ENCODE peak calls at places on chromosomes 3 and 15, in four cellular contexts. One of them, this sample, is unnamed. For H3K4me1, the result is how much of the 10 kb centered on the place peaks cover.

GRCh38 chr15:72227192-72227586 is 3.8 kb downstream of the PKM start:
- DNase-seq in OCI-LY7: peak
- DNase-seq in fibroblast of lung: peak
- DNase-seq in adrenal gland: peak
- DNase-seq in this sample: no peak

GRCh38 chr3:153051427-153052095 is 110.5 kb upstream of the RAP2B start:
- DNase-seq in OCI-LY7: no peak
- DNase-seq in fibroblast of lung: peak
- DNase-seq in adrenal gland: no peak
- DNase-seq in this sample: no peak

GRCh38 chr3:50585919-50586762 is 16.8 kb downstream of the HEMK1 start:
- DNase-seq in OCI-LY7: no peak
- DNase-seq in fibroblast of lung: no peak
- DNase-seq in adrenal gland: no peak
- DNase-seq in this sample: no peak

GRCh38 chr15:42033214-42033873 is 12.5 kb upstream of the PLA2G4E start:
- DNase-seq in OCI-LY7: no peak
- DNase-seq in fibroblast of lung: no peak
- DNase-seq in adrenal gland: no peak
- DNase-seq in this sample: no peak

GRCh38 chr3:9807981-9808344 is 2.1 kb upstream of the TTLL3 start:
- DNase-seq in OCI-LY7: no peak
- DNase-seq in fibroblast of lung: no peak
- DNase-seq in adrenal gland: no peak
- DNase-seq in this sample: no peak

GRCh38 chr3:76293856-76294255 is 508.5 kb upstream of the ZNF717 start:
- DNase-seq in OCI-LY7: no peak
- DNase-seq in fibroblast of lung: no peak
- DNase-seq in adrenal gland: no peak
- DNase-seq in this sample: peak

GRCh38 chr3:188446791-188447190 is 292.8 kb downstream of the LPP start:
- DNase-seq in OCI-LY7: peak
- DNase-seq in fibroblast of lung: no peak
- DNase-seq in adrenal gland: no peak
- DNase-seq in this sample: no peak

GRCh38 chr15:78051622-78052405 is 25.7 kb downstream of the TBC1D2B start:
- DNase-seq in OCI-LY7: peak
- DNase-seq in fibroblast of lung: no peak
- DNase-seq in adrenal gland: peak
- DNase-seq in this sample: no peak

GRCh38 chr15:69781411-69782125 is 316.1 kb downstream of the TLE3 start:
- DNase-seq in OCI-LY7: no peak
- DNase-seq in fibroblast of lung: no peak
- DNase-seq in adrenal gland: no peak
- DNase-seq in this sample: no peak

GRCh38 chr3:40458473-40458872 is 1.3 kb downstream of the RPL14 start:
- DNase-seq in OCI-LY7: no peak
- DNase-seq in fibroblast of lung: no peak
- DNase-seq in adrenal gland: no peak
- DNase-seq in this sample: no peak

GRCh38 chr15:83322061-83322460 is 37.6 kb upstream of the BNC1 start:
- DNase-seq in OCI-LY7: no peak
- DNase-seq in fibroblast of lung: peak
- DNase-seq in adrenal gland: no peak
- DNase-seq in this sample: no peak

GRCh38 chr15:43777293-43777819 is 590 bp upstream of the ELL3 start:
- DNase-seq in OCI-LY7: peak
- DNase-seq in fibroblast of lung: peak
- DNase-seq in adrenal gland: peak
- DNase-seq in this sample: peak

GRCh38 chr15:41777421-41777973 is 3.2 kb downstream of the MAPKBP1 start:
- DNase-seq in OCI-LY7: no peak
- DNase-seq in fibroblast of lung: no peak
- DNase-seq in adrenal gland: no peak
- DNase-seq in this sample: no peak

GRCh38 chr3:113219605-113220300 is 8.4 kb downstream of the BOC start:
- DNase-seq in OCI-LY7: no peak
- DNase-seq in fibroblast of lung: no peak
- DNase-seq in adrenal gland: no peak
- DNase-seq in this sample: no peak

GRCh38 chr3:138944136-138944658 is 2.7 kb downstream of the FOXL2 start:
- DNase-seq in OCI-LY7: no peak
- DNase-seq in fibroblast of lung: peak
- DNase-seq in adrenal gland: no peak
- DNase-seq in this sample: no peak

GRCh38 chr15:70561885-70562284 is 201.5 kb downstream of the UACA start:
- DNase-seq in OCI-LY7: no peak
- DNase-seq in fibroblast of lung: no peak
- DNase-seq in adrenal gland: no peak
- DNase-seq in this sample: no peak

GRCh38 chr3:64232821-64233220 is 7.6 kb upstream of the PRICKLE2 start:
- DNase-seq in OCI-LY7: no peak
- DNase-seq in fibroblast of lung: no peak
- DNase-seq in adrenal gland: no peak
- DNase-seq in this sample: no peak

GRCh38 chr3:174613173-174613572 is 246.0 kb upstream of the NAALADL2 start:
- DNase-seq in OCI-LY7: no peak
- DNase-seq in fibroblast of lung: no peak
- DNase-seq in adrenal gland: no peak
- DNase-seq in this sample: no peak

GRCh38 chr3:137669519-137670060 is 94.5 kb upstream of the SOX14 start:
- DNase-seq in OCI-LY7: no peak
- DNase-seq in fibroblast of lung: no peak
- DNase-seq in adrenal gland: no peak
- DNase-seq in this sample: no peak

GRCh38 chr15:52171807-52172206 is 19.4 kb downstream of the GNB5 start:
- DNase-seq in OCI-LY7: no peak
- DNase-seq in fibroblast of lung: no peak
- DNase-seq in adrenal gland: no peak
- DNase-seq in this sample: no peak

GRCh38 chr3:127011270-127011992 is 28.5 kb downstream of the PLXNA1 start:
- DNase-seq in OCI-LY7: no peak
- DNase-seq in fibroblast of lung: peak
- DNase-seq in adrenal gland: no peak
- DNase-seq in this sample: peak

GRCh38 chr3:127149621-127150310 is 43.2 kb upstream of the PRR23E start:
- DNase-seq in OCI-LY7: no peak
- DNase-seq in fibroblast of lung: no peak
- DNase-seq in adrenal gland: no peak
- DNase-seq in this sample: no peak

GRCh38 chr3:151553873-151554272 is 93.0 kb upstream of the IGSF10 start:
- DNase-seq in OCI-LY7: no peak
- DNase-seq in fibroblast of lung: peak
- DNase-seq in adrenal gland: peak
- DNase-seq in this sample: no peak

DNA sequence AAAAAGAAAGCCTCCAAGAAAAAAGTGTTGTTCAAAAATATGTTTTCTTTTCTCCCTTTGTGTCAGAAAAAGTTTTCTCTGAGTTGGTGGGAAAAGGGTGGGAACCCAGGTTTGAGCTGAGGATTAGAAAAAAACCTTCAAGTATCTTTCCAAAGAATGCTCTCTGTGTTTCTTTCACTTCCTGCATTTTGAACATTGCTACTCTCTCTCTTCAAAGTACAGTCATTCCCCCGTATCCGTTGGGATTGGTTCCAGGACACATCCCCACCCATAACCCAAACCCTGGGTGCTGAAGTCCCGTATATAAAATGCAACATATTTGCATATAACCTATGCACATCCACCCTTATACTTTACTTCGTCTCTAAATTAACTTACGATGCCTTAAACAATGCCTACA is 139.6 kb downstream of the TMCO5A start:
- DNase-seq in OCI-LY7: peak
- DNase-seq in fibroblast of lung: no peak
- DNase-seq in adrenal gland: no peak
- DNase-seq in this sample: no peak
- H3K4me1 ChIP-seq in OCI-LY7: half or more
- H3K4me1 ChIP-seq in fibroblast of lung: under half
- H3K4me1 ChIP-seq in adrenal gland: under half
- H3K4me1 ChIP-seq in this sample: under half

GRCh38 chr3:55118453-55118852 is 190.6 kb upstream of the LRTM1 start:
- DNase-seq in OCI-LY7: no peak
- DNase-seq in fibroblast of lung: no peak
- DNase-seq in adrenal gland: no peak
- DNase-seq in this sample: no peak
- H3K4me3 ChIP-seq in OCI-LY7: no peak
- H3K4me3 ChIP-seq in fibroblast of lung: no peak
- H3K4me3 ChIP-seq in adrenal gland: no peak
- H3K4me3 ChIP-seq in this sample: no peak

DNA sequence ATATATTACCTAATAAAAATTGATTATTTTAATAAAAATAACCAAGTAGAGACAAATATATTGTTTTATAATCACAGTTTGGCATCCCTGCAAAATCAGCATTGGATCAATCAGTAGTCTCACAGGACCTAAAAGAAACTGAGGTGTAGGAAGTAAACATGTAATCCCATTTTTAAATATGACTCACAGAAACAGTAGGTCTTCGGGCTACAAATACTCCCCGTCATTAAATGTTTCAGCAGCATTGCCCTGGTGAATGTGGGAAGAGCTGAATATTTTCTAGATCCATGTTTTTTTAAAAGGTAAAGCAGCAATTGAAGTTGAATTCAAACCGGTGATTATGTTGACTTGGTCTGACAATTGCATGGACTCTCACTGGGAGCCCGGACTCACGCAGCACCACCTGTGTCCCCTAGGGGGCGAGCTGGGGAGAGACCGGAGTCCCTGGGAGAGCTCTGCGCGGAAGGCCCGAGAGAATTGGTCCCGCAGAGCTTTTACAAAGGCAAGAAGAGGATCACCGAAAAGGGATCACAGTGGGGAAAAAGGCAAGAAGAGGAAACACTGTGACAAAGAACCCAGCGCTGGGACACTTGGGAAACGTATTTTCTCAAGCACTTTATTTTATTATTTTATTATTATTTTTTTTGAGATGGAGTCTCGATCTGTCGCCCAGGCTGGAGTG is 17.2 kb upstream of the USP3 start:
- DNase-seq in OCI-LY7: peak
- DNase-seq in fibroblast of lung: peak
- DNase-seq in adrenal gland: peak
- DNase-seq in this sample: peak
- H3K4me1 ChIP-seq in OCI-LY7: half or more
- H3K4me1 ChIP-seq in fibroblast of lung: under half
- H3K4me1 ChIP-seq in adrenal gland: under half
- H3K4me1 ChIP-seq in this sample: under half

GRCh38 chr3:172129534-172129867 is 90.1 kb downstream of the FNDC3B start:
- DNase-seq in OCI-LY7: no peak
- DNase-seq in fibroblast of lung: no peak
- DNase-seq in adrenal gland: no peak
- DNase-seq in this sample: no peak
- H3K4me3 ChIP-seq in OCI-LY7: no peak
- H3K4me3 ChIP-seq in fibroblast of lung: no peak
- H3K4me3 ChIP-seq in adrenal gland: no peak
- H3K4me3 ChIP-seq in this sample: no peak

GRCh38 chr15:98954411-98954810 is 53.2 kb downstream of the PGPEP1L start:
- DNase-seq in OCI-LY7: no peak
- DNase-seq in fibroblast of lung: peak
- DNase-seq in adrenal gland: peak
- DNase-seq in this sample: no peak

GRCh38 chr15:98956796-98957553 is 50.6 kb downstream of the PGPEP1L start:
- DNase-seq in OCI-LY7: no peak
- DNase-seq in fibroblast of lung: no peak
- DNase-seq in adrenal gland: no peak
- DNase-seq in this sample: no peak

GRCh38 chr15:98955980-98956723 is 51.4 kb downstream of the PGPEP1L start:
- DNase-seq in OCI-LY7: no peak
- DNase-seq in fibroblast of lung: no peak
- DNase-seq in adrenal gland: no peak
- DNase-seq in this sample: no peak

GRCh38 chr15:98953950-98954349 is 53.6 kb downstream of the PGPEP1L start:
- DNase-seq in OCI-LY7: no peak
- DNase-seq in fibroblast of lung: no peak
- DNase-seq in adrenal gland: no peak
- DNase-seq in this sample: no peak

GRCh38 chr15:98955331-98955730 is 52.3 kb downstream of the PGPEP1L start:
- DNase-seq in OCI-LY7: no peak
- DNase-seq in fibroblast of lung: peak
- DNase-seq in adrenal gland: no peak
- DNase-seq in this sample: no peak
- H3K4me1 ChIP-seq in OCI-LY7: under half
- H3K4me1 ChIP-seq in fibroblast of lung: under half
- H3K4me1 ChIP-seq in adrenal gland: under half
- H3K4me1 ChIP-seq in this sample: under half

GRCh38 chr15:67334973-67335372 is 80.4 kb downstream of the IQCH start:
- DNase-seq in OCI-LY7: no peak
- DNase-seq in fibroblast of lung: peak
- DNase-seq in adrenal gland: no peak
- DNase-seq in this sample: no peak
- H3K4me3 ChIP-seq in OCI-LY7: no peak
- H3K4me3 ChIP-seq in fibroblast of lung: no peak
- H3K4me3 ChIP-seq in adrenal gland: no peak
- H3K4me3 ChIP-seq in this sample: no peak

GRCh38 chr3:128367726-128368125 is 99.0 kb downstream of the DNAJB8 start:
- DNase-seq in OCI-LY7: no peak
- DNase-seq in fibroblast of lung: no peak
- DNase-seq in adrenal gland: no peak
- DNase-seq in this sample: no peak
- H3K4me1 ChIP-seq in OCI-LY7: under half
- H3K4me1 ChIP-seq in fibroblast of lung: under half
- H3K4me1 ChIP-seq in adrenal gland: under half
- H3K4me1 ChIP-seq in this sample: under half

GRCh38 chr15:67259375-67259774 is 4.8 kb downstream of the IQCH start:
- DNase-seq in OCI-LY7: no peak
- DNase-seq in fibroblast of lung: no peak
- DNase-seq in adrenal gland: no peak
- DNase-seq in this sample: no peak
- H3K4me3 ChIP-seq in OCI-LY7: no peak
- H3K4me3 ChIP-seq in fibroblast of lung: no peak
- H3K4me3 ChIP-seq in adrenal gland: no peak
- H3K4me3 ChIP-seq in this sample: no peak